ENCODE peak calls at places on chromosome 14, in ten cellular contexts. E is endothelial cell of umbilical vein, Q is GM23248, G is H1, J is hepatocyte, B is HCT116, H is HepG2, X is mammary epithelial cell, I is GM23338, P is PC-3. F is an unnamed sample.

GRCh38 chr14:95507701-95508103 is 8.7 kb downstream of the SYNE3 start:
- DNase-seq in Q (peak; percentile 86), I (no peak), X (peak; percentile 73), J (no peak), G (no peak), H (no peak), E (peak; percentile 83), B (no peak), P (peak; percentile 78), F (no peak)

GRCh38 chr14:69887740-69888657 is 8.8 kb downstream of the SMOC1 start:
- DNase-seq in I (no peak), H (peak; percentile 96), J (no peak), X (peak; percentile 62), E (no peak), B (no peak), G (peak; percentile 10), P (no peak), Q (peak; percentile 76), F (no peak)

GRCh38 chr14:68780358-68781160 is 12.3 kb downstream of the ZFP36L1 start:
- DNase-seq in G (no peak), J (peak; percentile 74), B (no peak), X (no peak), P (peak; percentile 43), Q (peak; percentile 82), I (no peak), H (no peak), E (peak; percentile 57), F (peak; percentile 69)

GRCh38 chr14:64337901-64338615 is 43.9 kb upstream of the ESR2 start:
- DNase-seq in P (peak; percentile 71), I (peak; percentile 92), Q (peak; percentile 87), E (peak; percentile 69), G (peak; percentile 88), X (peak; percentile 66), J (peak; percentile 88), B (no peak), H (peak; percentile 47), F (no peak)

GRCh38 chr14:79668941-79669340 is 542.4 kb downstream of the DIO2 start:
- DNase-seq in B (no peak), H (no peak), I (no peak), X (no peak), Q (no peak), J (no peak), G (no peak), E (no peak), P (no peak), F (no peak)

GRCh38 chr14:100056964-100057817 is 8.0 kb upstream of the EVL start:
- DNase-seq in H (no peak), J (no peak), I (peak; percentile 46), P (peak; percentile 51), E (peak; percentile 39), G (no peak), X (peak; percentile 29), Q (peak; percentile 36), B (no peak), F (peak; percentile 53)

GRCh38 chr14:100438678-100439592 is 115.8 kb downstream of the SLC25A47 start:
- DNase-seq in Q (peak; percentile 97), B (peak; percentile 91), J (peak; percentile 84), P (peak; percentile 96), I (no peak), H (peak; percentile 23), X (peak; percentile 95), G (no peak), E (peak; percentile 6), F (no peak)

GRCh38 chr14:104262515-104263514 is 124.4 kb downstream of the KIF26A start:
- DNase-seq in H (no peak), Q (no peak), J (no peak), P (no peak), X (no peak), I (no peak), B (no peak), G (no peak), E (no peak), F (no peak)

GRCh38 chr14:52694761-52695480 is 437 bp downstream of the ERO1A start:
- DNase-seq in Q (peak; percentile 72), X (peak; percentile 71), J (peak; percentile 49), H (peak; percentile 25), I (peak; percentile 56), P (peak; percentile 72), E (peak; percentile 65), G (no peak), B (no peak), F (peak; percentile 77)

GRCh38 chr14:52693004-52693403 is 2.4 kb downstream of the ERO1A start:
- DNase-seq in J (no peak), X (no peak), G (no peak), I (no peak), E (no peak), B (no peak), P (no peak), H (no peak), Q (no peak), F (no peak)

GRCh38 chr14:52695481-52696091 is at the start of gene ERO1A:
- DNase-seq in H (peak; percentile 50), X (peak; percentile 92), G (peak; percentile 82), P (peak; percentile 88), E (peak; percentile 86), J (peak; percentile 93), B (no peak), I (peak; percentile 81), Q (peak; percentile 94), F (peak; percentile 68)

GRCh38 chr14:52692248-52692962 is 3.0 kb downstream of the ERO1A start:
- DNase-seq in G (no peak), H (no peak), P (no peak), X (no peak), J (no peak), E (no peak), I (no peak), B (no peak), Q (peak; percentile 50), F (peak; percentile 32)

DNA sequence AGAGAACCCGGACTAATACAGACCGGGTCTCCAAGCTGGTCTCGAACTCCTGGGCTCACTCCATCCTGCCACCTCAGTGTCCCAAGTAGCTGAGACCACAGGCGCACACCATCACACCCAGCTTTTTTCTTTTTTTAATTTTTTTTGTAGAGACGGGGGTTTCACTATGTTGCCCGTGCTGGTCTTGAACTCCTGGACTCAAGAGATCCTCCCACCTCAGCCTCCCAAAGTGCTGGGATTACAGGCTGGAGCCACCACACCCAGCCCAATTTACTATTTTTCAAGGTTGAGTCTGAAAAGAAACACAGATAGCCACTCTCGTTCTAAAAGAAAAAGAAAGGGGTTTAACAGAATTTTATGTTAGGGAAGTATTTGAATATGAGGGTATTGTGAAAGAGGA is 1.8 kb downstream of the ERO1A start:
- DNase-seq in B (no peak), X (no peak), E (no peak), Q (no peak), I (no peak), G (no peak), H (no peak), P (no peak), J (no peak), F (no peak)
- H3K4me3 ChIP-seq in B (no peak overlapping the region), X (peak overlapping the region; percentile 87), E (no peak overlapping the region), Q (peak overlapping the region; percentile 96), I (no peak overlapping the region), G (no peak overlapping the region), H (peak overlapping the region; percentile 75), P (peak overlapping the region; percentile 79), J (no peak overlapping the region), F (peak overlapping the region; percentile 96)

GRCh38 chr14:75634848-75635247 is 25.8 kb downstream of the ERG28 start:
- DNase-seq in G (no peak), E (no peak), X (peak; percentile 12), H (no peak), J (no peak), P (peak; percentile 88), B (peak; percentile 18), I (no peak), Q (no peak), F (no peak)

GRCh38 chr14:75640876-75641275 is 19.8 kb downstream of the ERG28 start:
- DNase-seq in H (no peak), B (no peak), I (no peak), P (peak; percentile 15), E (no peak), Q (no peak), J (no peak), G (no peak), X (no peak), F (no peak)

GRCh38 chr14:75631453-75631831 is 29.2 kb downstream of the ERG28 start:
- DNase-seq in B (no peak), H (no peak), X (no peak), E (no peak), I (peak; percentile 78), Q (peak; percentile 5), J (peak; percentile 27), P (no peak), G (no peak), F (no peak)

GRCh38 chr14:75630695-75631452 is 29.8 kb downstream of the ERG28 start:
- DNase-seq in E (no peak), J (no peak), X (no peak), H (no peak), B (no peak), Q (no peak), I (peak; percentile 84), G (peak; percentile 68), P (no peak), F (no peak)

GRCh38 chr14:75636100-75636692 is 24.5 kb downstream of the ERG28 start:
- DNase-seq in P (no peak), Q (peak; percentile 55), E (no peak), H (no peak), G (no peak), I (peak; percentile 27), B (no peak), J (no peak), X (no peak), F (no peak)
- TF ChIP-seq EZH2 in P (no peak), Q (no peak), E (no peak), H (no peak), G (no peak), I (no peak), B (no peak), J (no peak), X (no peak), F (no peak)

DNA sequence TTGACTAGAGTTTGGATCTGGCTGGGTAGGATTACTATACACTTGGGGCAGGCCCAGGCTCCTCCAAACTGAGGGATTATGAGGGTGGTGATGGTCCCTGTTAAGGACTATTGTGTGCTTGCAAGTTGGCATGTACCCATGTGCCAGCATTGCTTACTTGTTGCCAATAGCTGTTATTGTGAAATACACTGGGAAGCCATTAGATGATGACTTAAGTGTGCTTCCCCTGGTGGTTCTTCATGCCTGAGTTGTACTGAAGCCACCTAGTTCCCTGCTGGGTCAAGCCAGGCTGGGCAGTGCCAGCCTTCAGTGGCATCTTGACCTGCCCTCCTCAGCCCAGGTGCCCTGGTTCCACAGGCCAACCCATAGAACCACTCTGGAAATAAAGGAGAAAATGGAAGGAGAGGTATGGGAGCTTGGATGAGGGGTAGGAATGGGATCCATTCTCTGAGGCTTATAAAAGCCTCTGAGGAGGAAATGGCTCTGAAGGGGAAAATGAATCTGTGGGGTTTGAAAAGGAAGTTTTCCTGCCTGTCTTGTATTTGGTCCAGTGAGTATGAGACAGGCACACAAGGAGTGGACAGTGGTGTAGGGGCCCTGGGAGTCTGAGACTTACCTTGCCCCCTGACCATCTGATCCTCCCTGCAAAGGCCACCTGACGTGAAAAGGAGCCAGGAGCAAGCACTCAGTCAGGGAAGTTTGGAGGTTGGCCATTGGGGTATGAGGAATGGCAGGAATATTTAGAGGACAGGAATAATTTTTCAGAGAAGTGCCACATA is 724 bp downstream of the LTB4R start:
- DNase-seq in X (no peak), H (no peak), J (no peak), E (no peak), I (no peak), B (no peak), Q (peak; percentile 68), G (no peak), P (no peak), F (no peak)
- H3K4me3 ChIP-seq in X (no peak overlapping the region), H (no peak overlapping the region), J (no peak overlapping the region), E (no peak overlapping the region), I (peak overlapping the region; percentile 51), B (no peak overlapping the region), Q (no peak overlapping the region), G (no peak overlapping the region), P (no peak overlapping the region), F (no peak overlapping the region)

GRCh38 chr14:77654001-77654431 is 37.6 kb upstream of the SPTLC2 start:
- DNase-seq in E (no peak), H (no peak), J (no peak), G (peak; percentile 55), I (no peak), X (no peak), P (no peak), B (no peak), Q (no peak), F (peak; percentile 9)
- TF ChIP-seq EZH2 in E (no peak), H (no peak), J (no peak), G (no peak), I (no peak), X (no peak), P (no peak), B (no peak), Q (no peak), F (no peak)

F was measured in DND-41.